ENCODE peak calls at places on chromosomes 5 and 9, in six cellular contexts. T is spleen, I is HCT116, E is breast epithelium, L is sigmoid colon, S is H1. W is an unnamed sample.

GRCh38 chr9:133514475-133515239 is 10.1 kb downstream of the MYMK start:
- DNase-seq in T (no peak), I (no peak), E (no peak), L (no peak), S (no peak), W (no peak)

GRCh38 chr5:175434800-175435199 is 9.2 kb downstream of the DRD1 start:
- DNase-seq in T (no peak), I (no peak), E (no peak), L (no peak), S (no peak), W (no peak)

GRCh38 chr5:167639761-167640160 is 651.7 kb upstream of the WWC1 start:
- DNase-seq in T (no peak), I (no peak), E (no peak), L (no peak), S (no peak), W (no peak)

GRCh38 chr5:38645508-38645907 is 89.1 kb upstream of the LIFR start:
- DNase-seq in T (no peak), I (no peak), E (no peak), L (no peak), S (no peak), W (no peak)

GRCh38 chr5:9557696-9558095 is 11.8 kb upstream of the SEMA5A start:
- DNase-seq in T (no peak), I (no peak), E (no peak), L (no peak), S (no peak), W (no peak)

GRCh38 chr5:67619235-67619634 is 422.6 kb upstream of the CD180 start:
- DNase-seq in T (no peak), I (no peak), E (no peak), L (no peak), S (no peak), W (no peak)

GRCh38 chr5:7010578-7010977 is 297.3 kb downstream of the TENT4A start:
- DNase-seq in T (no peak), I (no peak), E (no peak), L (no peak), S (no peak), W (no peak)

GRCh38 chr9:122040573-122041242 is 52.4 kb downstream of the TTLL11 start:
- DNase-seq in T (no peak), I (no peak), E (no peak), L (no peak), S (no peak), W (no peak)

GRCh38 chr5:108101105-108101504 is 280.8 kb downstream of the FBXL17 start:
- DNase-seq in T (no peak), I (no peak), E (no peak), L (no peak), S (no peak), W (no peak)

GRCh38 chr5:125603321-125603720 is 819.9 kb upstream of the GRAMD2B start:
- DNase-seq in T (no peak), I (no peak), E (no peak), L (no peak), S (no peak), W (no peak)

GRCh38 chr9:6330958-6331634 is 2.9 kb downstream of the TPD52L3 start:
- DNase-seq in T (no peak), I (no peak), E (no peak), L (no peak), S (no peak), W (no peak)

GRCh38 chr5:124724357-124725039 is 21.9 kb downstream of the ZNF608 start:
- DNase-seq in T (no peak), I (no peak), E (no peak), L (no peak), S (no peak), W (no peak)

GRCh38 chr5:72599519-72600400 is 92.5 kb upstream of the ZNF366 start:
- DNase-seq in T (no peak), I (no peak), E (no peak), L (no peak), S (no peak), W (no peak)

GRCh38 chr9:92659601-92660000 is 10.3 kb downstream of the IPPK start:
- DNase-seq in T (peak; percentile 43), I (no peak), E (no peak), L (no peak), S (no peak), W (peak; percentile 59)

GRCh38 chr9:4145482-4145881 is 154.4 kb downstream of the GLIS3 start:
- DNase-seq in T (no peak), I (no peak), E (no peak), L (no peak), S (no peak), W (no peak)

GRCh38 chr9:111431684-111432083 is 52.5 kb downstream of the ECPAS start:
- DNase-seq in T (no peak), I (no peak), E (no peak), L (no peak), S (no peak), W (no peak)

GRCh38 chr9:618478-618877 is 223.0 kb upstream of the DMRT1 start:
- DNase-seq in T (no peak), I (no peak), E (no peak), L (no peak), S (no peak), W (no peak)

GRCh38 chr9:8895498-8896224 is 1096.1 kb upstream of the DMAC1 start:
- DNase-seq in T (no peak), I (no peak), E (no peak), L (no peak), S (no peak), W (no peak)

GRCh38 chr5:10337107-10337506 is 16.4 kb upstream of the MARCHF6 start:
- DNase-seq in T (no peak), I (no peak), E (no peak), L (no peak), S (no peak), W (no peak)

GRCh38 chr5:38531518-38531917 is 24.9 kb downstream of the LIFR start:
- DNase-seq in T (no peak), I (no peak), E (no peak), L (no peak), S (no peak), W (no peak)

GRCh38 chr5:37882636-37883035 is 42.8 kb upstream of the GDNF start:
- DNase-seq in T (no peak), I (no peak), E (no peak), L (no peak), S (no peak), W (no peak)

GRCh38 chr5:141434006-141434405 is 3.7 kb downstream of the PCDHGA12 start:
- DNase-seq in T (no peak), I (no peak), E (no peak), L (no peak), S (no peak), W (no peak)

GRCh38 chr5:143241892-143242291 is 161.6 kb downstream of the NR3C1 start:
- DNase-seq in T (no peak), I (no peak), E (no peak), L (no peak), S (no peak), W (no peak)

GRCh38 chr5:143244990-143245389 is 158.5 kb downstream of the NR3C1 start:
- DNase-seq in T (no peak), I (no peak), E (no peak), L (no peak), S (no peak), W (no peak)

GRCh38 chr5:143243103-143243502 is 160.4 kb downstream of the NR3C1 start:
- DNase-seq in T (no peak), I (no peak), E (no peak), L (no peak), S (no peak), W (no peak)

GRCh38 chr5:143245929-143246561 is 157.4 kb downstream of the NR3C1 start:
- DNase-seq in T (no peak), I (peak; percentile 92), E (no peak), L (no peak), S (no peak), W (no peak)

GRCh38 chr5:143244000-143244736 is 159.3 kb downstream of the NR3C1 start:
- DNase-seq in T (no peak), I (peak; percentile 82), E (peak; percentile 81), L (peak; percentile 86), S (no peak), W (peak; percentile 84)
- TF ChIP-seq POLR2AphosphoS5 in T (peak; percentile 30), I (peak; percentile 49), E (peak; percentile 17), L (no peak), S (no peak), W (no peak)

DNA sequence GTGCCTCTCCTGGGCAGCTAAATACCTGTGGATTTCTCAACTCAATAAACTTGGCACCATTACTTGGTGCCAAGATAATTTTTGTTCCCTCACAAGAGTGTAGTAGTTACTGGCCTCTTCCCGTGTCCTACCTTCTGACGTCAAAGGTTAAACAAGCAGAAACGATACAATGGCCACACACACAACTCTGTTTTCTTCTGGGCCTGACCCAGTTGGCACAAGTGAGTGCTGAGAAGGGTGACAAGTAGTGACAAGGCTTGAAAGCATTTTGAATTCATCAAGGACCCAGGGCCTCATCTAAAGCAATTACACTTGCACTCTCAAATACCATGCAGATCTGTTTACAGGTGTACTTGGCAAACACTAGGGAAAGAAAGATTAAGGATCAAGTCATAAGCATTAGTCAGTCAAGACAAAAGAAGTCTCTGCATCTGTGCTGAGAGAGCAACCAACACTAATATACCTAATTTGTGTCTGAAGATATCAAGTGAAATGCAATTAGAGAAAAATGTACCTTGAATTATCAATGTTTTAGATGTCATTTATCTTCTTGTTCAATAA is 30.8 kb downstream of the RASEF start:
- DNase-seq in T (no peak), I (no peak), E (peak; percentile 24), L (no peak), S (no peak), W (no peak)
- H3K4me1 ChIP-seq in T (no peaks in the 10 kb centered on the region), I (peaks cover 11% of the 10 kb centered on the region), E (no peaks in the 10 kb centered on the region), L (no peaks in the 10 kb centered on the region), S (no peaks in the 10 kb centered on the region), W (peaks cover 10% of the 10 kb centered on the region)

GRCh38 chr5:39762761-39763160 is 338.0 kb upstream of the DAB2 start:
- DNase-seq in T (no peak), I (no peak), E (no peak), L (no peak), S (no peak), W (no peak)

GRCh38 chr5:39758426-39758825 is 333.6 kb upstream of the DAB2 start:
- DNase-seq in T (no peak), I (no peak), E (no peak), L (no peak), S (no peak), W (no peak)

GRCh38 chr5:39759696-39760095 is 334.9 kb upstream of the DAB2 start:
- DNase-seq in T (no peak), I (no peak), E (no peak), L (no peak), S (no peak), W (no peak)

GRCh38 chr5:39761199-39761580 is 336.4 kb upstream of the DAB2 start:
- DNase-seq in T (no peak), I (no peak), E (no peak), L (no peak), S (no peak), W (no peak)

GRCh38 chr5:39760385-39761198 is 335.8 kb upstream of the DAB2 start:
- DNase-seq in T (no peak), I (no peak), E (peak; percentile 28), L (no peak), S (no peak), W (peak; percentile 67)
- TF ChIP-seq POLR2AphosphoS5 in T (no peak), I (no peak), E (peak; percentile 55), L (no peak), S (no peak), W (peak; percentile 57)

DNA sequence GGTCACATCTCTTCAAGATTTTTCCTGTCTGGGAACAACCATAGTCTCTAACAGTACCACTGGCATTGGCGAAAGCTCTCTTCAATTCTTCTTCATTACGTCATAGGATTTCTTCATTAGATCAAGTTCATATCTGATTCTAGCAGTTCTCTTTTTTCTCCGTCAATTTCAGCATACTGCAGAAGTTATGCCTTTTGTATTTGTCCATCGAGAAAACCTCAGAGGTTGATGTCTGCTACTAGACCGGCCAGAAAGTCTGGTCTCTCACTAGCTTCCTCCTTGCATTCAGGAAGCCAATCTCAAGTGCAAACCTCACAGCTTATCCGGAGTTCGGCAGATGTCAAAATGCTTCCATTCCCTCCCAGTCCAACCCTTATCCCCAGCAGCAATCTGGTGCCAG is 56.6 kb upstream of the TMC1 start:
- DNase-seq in T (no peak), I (no peak), E (no peak), L (no peak), S (no peak), W (no peak)
- H3K4me1 ChIP-seq in T (peaks cover 4% of the 10 kb centered on the region), I (peaks cover 15% of the 10 kb centered on the region), E (no peaks in the 10 kb centered on the region), L (no peaks in the 10 kb centered on the region), S (no peaks in the 10 kb centered on the region), W (peaks cover 6% of the 10 kb centered on the region)